ENCODE peak calls at places on chromosomes 2 and 18, in four cellular contexts. O is adrenal gland, S is tibial nerve, H is K562. L is an unnamed sample.

GRCh38 chr18:48002933-48003365 is 72.5 kb upstream of the SMAD2 start:
- DNase-seq in O (peak), S (no peak), H (no peak), L (peak)

GRCh38 chr2:70854416-70854815 is 18.8 kb upstream of the CD207 start:
- DNase-seq in O (no peak), S (no peak), H (no peak), L (no peak)

GRCh38 chr2:216568563-216568962 is 64.7 kb upstream of the IGFBP2 start:
- DNase-seq in O (no peak), S (no peak), H (no peak), L (no peak)

GRCh38 chr2:109210431-109211200 is 81.6 kb downstream of the SH3RF3 start:
- DNase-seq in O (no peak), S (no peak), H (no peak), L (no peak)

GRCh38 chr2:84033347-84033974 is 425.6 kb downstream of the SUCLG1 start:
- DNase-seq in O (no peak), S (no peak), H (no peak), L (no peak)

GRCh38 chr18:45688834-45689233 is 35.1 kb upstream of the SLC14A1 start:
- DNase-seq in O (no peak), S (no peak), H (no peak), L (no peak)

GRCh38 chr2:37656512-37657423 is 14.7 kb downstream of the CDC42EP3 start:
- DNase-seq in O (no peak), S (no peak), H (no peak), L (no peak)

GRCh38 chr18:74171910-74172606 is 23.7 kb downstream of the TIMM21 start:
- DNase-seq in O (no peak), S (no peak), H (no peak), L (no peak)

GRCh38 chr2:64134813-64135212 is 9.4 kb downstream of the PELI1 start:
- DNase-seq in O (no peak), S (no peak), H (no peak), L (no peak)

GRCh38 chr2:157404363-157404762 is 39.5 kb downstream of the CYTIP start:
- DNase-seq in O (no peak), S (no peak), H (no peak), L (no peak)

GRCh38 chr2:199348871-199349270 is 108.9 kb downstream of the SATB2 start:
- DNase-seq in O (no peak), S (no peak), H (no peak), L (no peak)

GRCh38 chr2:67130526-67131309 is 266.4 kb upstream of the ETAA1 start:
- DNase-seq in O (peak), S (no peak), H (no peak), L (no peak)

GRCh38 chr2:238883315-238884004 is 35.6 kb downstream of the TWIST2 start:
- DNase-seq in O (no peak), S (no peak), H (no peak), L (no peak)

GRCh38 chr18:36590621-36591580 is 237.9 kb downstream of the TPGS2 start:
- DNase-seq in O (no peak), S (no peak), H (no peak), L (no peak)

GRCh38 chr18:49562481-49563129 is 748 bp downstream of the LIPG start:
- DNase-seq in O (no peak), S (no peak), H (no peak), L (no peak)

GRCh38 chr2:160406591-160407392 is 86.8 kb downstream of the RBMS1 start:
- DNase-seq in O (peak), S (peak), H (no peak), L (no peak)

GRCh38 chr2:211033765-211034164 is 477.4 kb downstream of the CPS1 start:
- DNase-seq in O (no peak), S (no peak), H (no peak), L (no peak)

GRCh38 chr2:164570475-164570874 is 50.8 kb downstream of the GRB14 start:
- DNase-seq in O (no peak), S (no peak), H (no peak), L (no peak)

GRCh38 chr2:173572848-173573247 is 218.2 kb downstream of the CDCA7 start:
- DNase-seq in O (no peak), S (no peak), H (no peak), L (no peak)

GRCh38 chr2:9594361-9595063 is 36.3 kb downstream of the YWHAQ start:
- DNase-seq in O (peak), S (no peak), H (peak), L (no peak)

GRCh38 chr2:221100467-221101089 is 471.5 kb downstream of the EPHA4 start:
- DNase-seq in O (no peak), S (no peak), H (no peak), L (no peak)
- TF ChIP-seq CTCF in O (no peak), S (no peak), H (no peak), L (no peak)

DNA sequence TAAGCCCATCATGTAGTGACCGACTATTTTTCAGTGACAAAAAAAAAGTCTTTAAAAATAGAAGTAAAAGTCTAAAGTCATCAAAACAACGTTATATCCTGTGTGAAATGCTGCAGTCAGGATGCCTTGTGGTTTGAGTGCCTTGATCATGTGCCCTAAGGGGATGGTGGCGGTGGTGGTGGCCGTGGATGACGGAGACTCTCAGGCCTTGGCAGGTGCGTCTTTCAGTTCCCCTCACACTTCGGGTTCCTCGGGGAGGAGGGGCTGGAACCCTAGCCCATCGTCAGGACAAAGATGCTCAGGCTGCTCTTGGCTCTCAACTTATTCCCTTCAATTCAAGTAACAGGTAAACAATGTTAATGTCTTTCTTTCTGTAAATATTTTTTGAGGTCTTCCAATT is at the start of gene CD28:
- DNase-seq in O (peak), S (no peak), H (no peak), L (peak)
- TF ChIP-seq POLR2A in O (no peak), S (no peak), H (no peak), L (no peak)

GRCh38 chr18:7950380-7951143 is 383.4 kb downstream of the PTPRM start:
- DNase-seq in O (peak), S (no peak), H (peak), L (no peak)
- TF ChIP-seq CTCF in O (no peak), S (no peak), H (no peak), L (no peak)

GRCh38 chr18:55489742-55490055 is 98.3 kb downstream of the TCF4 start:
- DNase-seq in O (no peak), S (no peak), H (no peak), L (no peak)
- TF ChIP-seq POLR2A in O (no peak), S (no peak), H (no peak), L (no peak)

GRCh38 chr2:73266061-73266891 is 18.0 kb downstream of the FBXO41 start:
- DNase-seq in O (no peak), S (no peak), H (no peak), L (no peak)

GRCh38 chr2:73268368-73268830 is 15.9 kb downstream of the FBXO41 start:
- DNase-seq in O (no peak), S (no peak), H (no peak), L (no peak)

GRCh38 chr2:73267008-73267407 is 17.3 kb downstream of the FBXO41 start:
- DNase-seq in O (no peak), S (no peak), H (no peak), L (no peak)

GRCh38 chr2:73269686-73270465 is 14.4 kb downstream of the FBXO41 start:
- DNase-seq in O (no peak), S (no peak), H (no peak), L (no peak)

DNA sequence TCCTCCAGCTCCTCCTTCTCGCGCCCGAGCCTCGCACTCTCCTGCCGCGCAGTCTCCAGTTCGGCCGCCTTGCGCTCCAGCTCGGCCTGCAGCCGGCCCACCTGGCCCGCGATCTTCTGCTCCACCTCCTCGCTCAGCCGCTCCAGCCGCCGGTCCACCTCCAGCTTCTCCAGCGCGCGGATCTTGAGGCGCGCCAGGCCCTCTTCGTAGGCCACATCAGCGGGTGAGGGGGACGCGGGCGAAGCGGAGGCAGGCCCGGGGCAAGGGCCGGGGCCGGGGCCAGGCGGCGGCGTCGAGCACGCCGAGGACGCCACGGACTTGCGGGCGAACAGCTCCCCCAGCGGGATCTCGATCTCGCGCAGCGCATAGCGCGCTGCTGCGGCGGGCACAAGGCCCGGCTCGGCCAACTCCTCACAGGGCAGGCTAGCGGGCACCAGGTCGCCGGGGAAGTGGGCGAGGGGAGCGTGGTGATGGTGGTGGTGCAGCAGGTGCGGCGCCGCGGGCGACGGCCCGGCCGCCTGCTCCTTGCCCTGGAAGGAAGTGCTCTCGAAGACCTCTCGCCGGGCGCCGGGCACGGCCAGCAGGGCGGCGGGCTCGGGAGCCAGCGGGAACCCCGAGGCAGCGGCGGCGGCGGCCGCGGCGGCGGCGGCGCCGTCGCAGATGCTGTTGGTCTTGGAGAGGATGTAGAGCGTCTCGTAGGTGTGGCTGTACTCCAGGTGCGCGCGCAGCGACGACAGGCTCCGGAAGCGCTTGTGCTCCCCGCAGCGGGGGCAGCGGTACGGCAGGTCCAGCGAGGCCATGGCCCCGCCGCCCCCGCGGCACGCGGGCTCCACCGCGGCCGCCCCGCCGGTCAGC is 15.2 kb downstream of the FBXO41 start:
- DNase-seq in O (no peak), S (no peak), H (no peak), L (no peak)
- TF ChIP-seq CTCF in O (no peak), S (no peak), H (no peak), L (no peak)

GRCh38 chr2:101041413-101041812 is 39.3 kb downstream of the RPL31 start:
- DNase-seq in O (no peak), S (no peak), H (no peak), L (no peak)

GRCh38 chr2:101047774-101048173 is 45.7 kb downstream of the RPL31 start:
- DNase-seq in O (no peak), S (no peak), H (no peak), L (no peak)

GRCh38 chr2:101047075-101047766 is 45.1 kb downstream of the RPL31 start:
- DNase-seq in O (peak), S (no peak), H (no peak), L (peak)

GRCh38 chr2:101048756-101049155 is 46.7 kb downstream of the RPL31 start:
- DNase-seq in O (no peak), S (no peak), H (no peak), L (no peak)

GRCh38 chr2:101045330-101045729 is 43.2 kb downstream of the RPL31 start:
- DNase-seq in O (no peak), S (no peak), H (no peak), L (no peak)
- TF ChIP-seq POLR2A in O (no peak), S (no peak), H (no peak), L (no peak)

DNA sequence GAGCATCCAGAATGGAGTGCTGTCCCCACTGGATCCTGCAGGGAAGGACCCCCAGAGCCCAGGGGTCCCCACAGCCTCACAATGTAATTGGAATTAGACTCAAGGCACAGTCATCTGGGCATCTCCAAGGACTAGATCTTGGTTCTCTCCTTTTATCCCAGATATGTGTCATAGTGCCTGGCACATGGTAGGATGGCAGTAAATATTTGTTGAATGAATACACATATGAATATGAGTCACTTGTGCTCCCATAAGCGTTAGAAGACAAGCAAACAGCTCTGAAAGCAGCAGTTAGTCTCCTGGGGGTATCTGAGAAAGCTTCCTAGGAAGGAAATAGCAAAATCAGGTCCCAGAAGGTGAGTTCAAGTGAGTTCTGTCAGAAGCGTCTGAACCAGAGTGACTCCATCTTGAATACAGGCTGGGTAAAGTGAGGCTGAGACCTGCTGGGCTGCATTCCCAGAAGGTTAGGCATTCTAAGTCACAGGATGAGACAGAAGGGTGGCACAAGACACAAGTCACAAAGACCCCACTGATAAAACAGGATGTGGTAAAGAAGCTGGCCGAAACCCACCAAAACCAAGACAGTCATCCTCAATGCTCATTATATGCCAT is 234.1 kb upstream of the ID2 start:
- DNase-seq in O (peak), S (no peak), H (no peak), L (no peak)
- TF ChIP-seq CTCF in O (no peak), S (no peak), H (no peak), L (no peak)

L was measured in gastrocnemius medialis.